ENCODE peak calls at places on chromosomes 2 and 18, in six cellular contexts. Y is GM12878, F is stomach, N is sigmoid colon, A is HCT116, W is HepG2. B is an unnamed sample.

GRCh38 chr2:46041434-46041833 is 255.8 kb upstream of the EPAS1 start:
- DNase-seq in Y (no peak), F (no peak), N (no peak), A (no peak), W (no peak), B (no peak)

GRCh38 chr2:218406949-218407703 is 7.5 kb downstream of the CTDSP1 start:
- DNase-seq in Y (peak), F (peak), N (peak), A (no peak), W (no peak), B (no peak)

GRCh38 chr2:113157108-113157896 is 16.5 kb upstream of the PSD4 start:
- DNase-seq in Y (no peak), F (peak), N (no peak), A (no peak), W (no peak), B (peak)

GRCh38 chr2:25976884-25977741 is 5.2 kb downstream of the KIF3C start:
- DNase-seq in Y (no peak), F (no peak), N (no peak), A (no peak), W (no peak), B (no peak)

GRCh38 chr2:67878743-67879142 is 184.1 kb downstream of the C1D start:
- DNase-seq in Y (no peak), F (no peak), N (no peak), A (no peak), W (no peak), B (no peak)

GRCh38 chr18:28112056-28112470 is 64.9 kb downstream of the CDH2 start:
- DNase-seq in Y (no peak), F (no peak), N (no peak), A (no peak), W (no peak), B (no peak)

GRCh38 chr2:37344453-37345361 is at the start of gene QPCT:
- DNase-seq in Y (no peak), F (peak), N (peak), A (no peak), W (no peak), B (peak)

GRCh38 chr2:145159676-145160075 is 639.8 kb upstream of the ZEB2 start:
- DNase-seq in Y (no peak), F (no peak), N (no peak), A (no peak), W (no peak), B (no peak)

GRCh38 chr18:70197042-70197441 is 8.4 kb downstream of the RTTN start:
- DNase-seq in Y (no peak), F (no peak), N (no peak), A (no peak), W (no peak), B (no peak)

GRCh38 chr2:159140070-159140774 is 146.3 kb downstream of the WDSUB1 start:
- DNase-seq in Y (no peak), F (no peak), N (no peak), A (no peak), W (no peak), B (no peak)

GRCh38 chr2:169086893-169087467 is 17.6 kb downstream of the DHRS9 start:
- DNase-seq in Y (no peak), F (no peak), N (no peak), A (no peak), W (no peak), B (no peak)

GRCh38 chr2:55003706-55004639 is 46.3 kb downstream of the RTN4 start:
- DNase-seq in Y (no peak), F (no peak), N (no peak), A (no peak), W (no peak), B (no peak)

GRCh38 chr18:396251-396555 is 104.3 kb downstream of the COLEC12 start:
- DNase-seq in Y (no peak), F (no peak), N (no peak), A (no peak), W (no peak), B (no peak)

GRCh38 chr2:203835420-203835819 is 32.2 kb upstream of the CTLA4 start:
- DNase-seq in Y (no peak), F (no peak), N (no peak), A (no peak), W (no peak), B (no peak)

GRCh38 chr18:58325521-58325908 is 281.5 kb downstream of the NEDD4L start:
- DNase-seq in Y (no peak), F (no peak), N (no peak), A (no peak), W (no peak), B (no peak)

GRCh38 chr2:103213028-103213542 is 451.3 kb downstream of the TMEM182 start:
- DNase-seq in Y (no peak), F (no peak), N (no peak), A (no peak), W (no peak), B (no peak)

GRCh38 chr2:239322414-239323086 is 78.3 kb downstream of the HDAC4 start:
- DNase-seq in Y (no peak), F (no peak), N (no peak), A (no peak), W (no peak), B (no peak)

GRCh38 chr18:4134691-4135090 is 320.4 kb downstream of the DLGAP1 start:
- DNase-seq in Y (no peak), F (no peak), N (no peak), A (no peak), W (no peak), B (no peak)

GRCh38 chr2:211748339-211748738 is 790.3 kb downstream of the ERBB4 start:
- DNase-seq in Y (no peak), F (no peak), N (no peak), A (no peak), W (no peak), B (no peak)

GRCh38 chr18:48125724-48126123 is 195.3 kb upstream of the SMAD2 start:
- DNase-seq in Y (no peak), F (peak), N (no peak), A (no peak), W (no peak), B (no peak)

GRCh38 chr2:240128608-240129144 is 7.4 kb downstream of the COPS9 start:
- DNase-seq in Y (no peak), F (no peak), N (no peak), A (no peak), W (no peak), B (no peak)

GRCh38 chr2:233387667-233388528 is 33.6 kb downstream of the DGKD start:
- DNase-seq in Y (no peak), F (peak), N (peak), A (no peak), W (peak), B (no peak)

GRCh38 chr2:130371723-130372054 is 15.8 kb downstream of the PTPN18 start:
- DNase-seq in Y (no peak), F (no peak), N (peak), A (no peak), W (no peak), B (no peak)

GRCh38 chr18:58223717-58224424 is 179.8 kb downstream of the NEDD4L start:
- DNase-seq in Y (no peak), F (peak), N (no peak), A (peak), W (peak), B (no peak)

GRCh38 chr2:218398437-218399390 is 954 bp upstream of the CTDSP1 start:
- DNase-seq in Y (no peak), F (peak), N (peak), A (peak), W (peak), B (peak)

GRCh38 chr2:214710729-214711128 is 98.8 kb downstream of the BARD1 start:
- DNase-seq in Y (no peak), F (no peak), N (no peak), A (no peak), W (no peak), B (no peak)

DNA sequence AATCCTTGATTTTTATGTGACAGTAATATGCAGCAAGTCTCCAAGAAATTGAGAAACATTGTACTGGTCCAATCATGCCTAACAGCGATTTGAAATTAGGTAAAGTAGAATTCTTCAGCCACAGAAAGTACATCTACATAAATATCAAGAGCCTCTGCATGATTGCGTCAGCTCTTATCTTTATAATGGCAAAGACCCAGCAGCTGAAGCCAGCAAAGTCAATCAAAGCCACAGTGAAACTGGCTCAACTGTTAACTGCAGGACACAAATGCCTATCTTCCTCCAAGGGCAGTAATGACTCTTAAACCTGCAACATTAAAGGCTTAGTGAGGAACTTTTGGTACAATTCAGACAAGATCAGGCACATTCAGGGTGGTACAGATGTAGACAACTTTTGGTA is 102.5 kb downstream of the BARD1 start:
- DNase-seq in Y (no peak), F (peak), N (no peak), A (no peak), W (no peak), B (no peak)
- TF ChIP-seq POLR2AphosphoS5 in Y (no peak), F (no peak), N (no peak), A (no peak), W (no peak), B (no peak)

GRCh38 chr2:85539361-85540130 is 578 bp downstream of the MAT2A start:
- DNase-seq in Y (peak), F (peak), N (peak), A (no peak), W (peak), B (no peak)
- TF ChIP-seq POLR2A in Y (peak), F (no peak), N (no peak), A (no peak), W (peak), B (no peak)

GRCh38 chr2:32947484-32948143 is 861 bp downstream of the LTBP1 start:
- DNase-seq in Y (no peak), F (peak), N (peak), A (no peak), W (no peak), B (peak)
- TF ChIP-seq POLR2AphosphoS5 in Y (no peak), F (no peak), N (peak), A (no peak), W (no peak), B (no peak)

GRCh38 chr2:231604685-231605606 is 12.3 kb downstream of the TEX44 start:
- DNase-seq in Y (peak), F (peak), N (peak), A (peak), W (peak), B (peak)

GRCh38 chr2:231602874-231603467 is 10.3 kb downstream of the TEX44 start:
- DNase-seq in Y (no peak), F (no peak), N (no peak), A (no peak), W (no peak), B (no peak)

GRCh38 chr2:231605607-231606091 is 13.0 kb downstream of the TEX44 start:
- DNase-seq in Y (no peak), F (no peak), N (peak), A (no peak), W (no peak), B (no peak)

GRCh38 chr2:231601356-231602229 is 8.9 kb downstream of the TEX44 start:
- DNase-seq in Y (no peak), F (peak), N (peak), A (peak), W (peak), B (peak)

GRCh38 chr2:231604101-231604684 is 11.5 kb downstream of the TEX44 start:
- DNase-seq in Y (no peak), F (peak), N (peak), A (no peak), W (peak), B (peak)
- TF ChIP-seq POLR2A in Y (no peak), F (no peak), N (peak), A (no peak), W (no peak), B (no peak)

GRCh38 chr2:171253900-171254447 is 93.3 kb upstream of the TLK1 start:
- DNase-seq in Y (no peak), F (no peak), N (no peak), A (no peak), W (no peak), B (no peak)
- TF ChIP-seq POLR2AphosphoS5 in Y (no peak), F (no peak), N (peak), A (no peak), W (no peak), B (no peak)

GRCh38 chr2:62175728-62176127 is 20.2 kb upstream of the B3GNT2 start:
- DNase-seq in Y (no peak), F (no peak), N (no peak), A (no peak), W (no peak), B (no peak)

GRCh38 chr2:62178741-62179271 is 17.1 kb upstream of the B3GNT2 start:
- DNase-seq in Y (no peak), F (no peak), N (no peak), A (no peak), W (no peak), B (no peak)

GRCh38 chr2:62176771-62177170 is 19.1 kb upstream of the B3GNT2 start:
- DNase-seq in Y (no peak), F (no peak), N (no peak), A (no peak), W (no peak), B (no peak)

GRCh38 chr2:62180960-62181359 is 15.0 kb upstream of the B3GNT2 start:
- DNase-seq in Y (no peak), F (no peak), N (no peak), A (no peak), W (no peak), B (no peak)

GRCh38 chr2:62177392-62178026 is 18.4 kb upstream of the B3GNT2 start:
- DNase-seq in Y (no peak), F (no peak), N (no peak), A (no peak), W (no peak), B (no peak)
- TF ChIP-seq POLR2A in Y (no peak), F (no peak), N (no peak), A (no peak), W (no peak), B (no peak)

GRCh38 chr2:120984452-120985173 is 248.9 kb downstream of the GLI2 start:
- DNase-seq in Y (no peak), F (no peak), N (peak), A (no peak), W (no peak), B (no peak)

GRCh38 chr2:120985174-120985996 is 249.7 kb downstream of the GLI2 start:
- DNase-seq in Y (no peak), F (no peak), N (peak), A (no peak), W (no peak), B (no peak)

GRCh38 chr2:120982598-120982997 is 246.9 kb downstream of the GLI2 start:
- DNase-seq in Y (no peak), F (no peak), N (no peak), A (no peak), W (no peak), B (no peak)

GRCh38 chr2:120984046-120984445 is 248.4 kb downstream of the GLI2 start:
- DNase-seq in Y (no peak), F (no peak), N (peak), A (no peak), W (no peak), B (no peak)

GRCh38 chr2:120983344-120983743 is 247.7 kb downstream of the GLI2 start:
- DNase-seq in Y (no peak), F (no peak), N (peak), A (no peak), W (no peak), B (no peak)
- TF ChIP-seq POLR2AphosphoS5 in Y (no peak), F (no peak), N (no peak), A (no peak), W (no peak), B (no peak)

GRCh38 chr18:23701544-23702064 is 12.4 kb downstream of the LAMA3 start:
- DNase-seq in Y (no peak), F (no peak), N (no peak), A (no peak), W (no peak), B (no peak)

GRCh38 chr18:23702606-23703005 is 13.4 kb downstream of the LAMA3 start:
- DNase-seq in Y (no peak), F (no peak), N (no peak), A (no peak), W (no peak), B (no peak)

GRCh38 chr18:23704806-23705205 is 15.6 kb downstream of the LAMA3 start:
- DNase-seq in Y (no peak), F (no peak), N (no peak), A (no peak), W (no peak), B (no peak)

GRCh38 chr18:23703987-23704384 is 14.7 kb downstream of the LAMA3 start:
- DNase-seq in Y (no peak), F (no peak), N (no peak), A (no peak), W (no peak), B (no peak)

DNA sequence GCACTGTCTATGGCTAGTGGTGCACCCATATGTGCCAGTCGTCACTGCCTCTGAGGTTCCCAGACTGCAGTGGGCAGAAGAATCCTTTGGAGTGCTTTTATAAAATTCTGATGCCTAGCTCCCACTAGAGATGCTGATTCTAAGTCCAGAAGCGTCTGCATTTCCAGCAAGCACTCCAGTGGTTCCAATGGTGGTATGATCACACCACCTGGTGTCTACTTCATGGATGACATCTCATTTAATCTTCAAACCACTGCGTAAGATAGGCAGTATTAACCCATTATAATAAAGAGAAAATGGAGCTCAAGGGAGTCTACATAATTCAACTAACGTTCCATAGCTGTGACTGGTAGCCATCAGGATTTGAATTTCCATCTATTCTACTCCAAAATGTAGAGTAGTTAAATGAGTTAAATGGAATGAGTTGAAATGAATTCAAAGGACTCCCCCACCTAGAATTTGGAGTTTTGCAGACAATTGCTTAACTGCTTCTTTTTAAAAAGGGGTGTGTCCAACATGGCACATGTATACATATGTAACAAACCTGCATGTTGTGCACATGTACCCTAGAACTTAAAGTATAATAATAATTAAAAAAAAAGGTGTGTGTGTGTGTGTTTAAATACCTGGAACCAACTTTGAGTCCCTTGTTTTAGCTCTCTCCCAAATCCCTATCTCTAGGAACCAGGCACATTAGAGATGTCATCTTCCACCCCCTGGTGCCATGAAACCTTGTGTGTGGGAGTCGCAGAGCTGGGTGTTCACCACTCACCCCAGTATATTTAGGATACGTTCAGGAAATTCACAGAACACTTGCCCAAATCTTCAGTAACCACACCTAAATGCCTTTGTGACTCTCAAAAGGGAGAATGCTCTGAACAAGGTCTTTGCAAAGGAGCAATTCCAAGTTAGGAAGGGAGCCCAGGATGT is 14.1 kb downstream of the LAMA3 start:
- DNase-seq in Y (no peak), F (no peak), N (no peak), A (peak), W (peak), B (no peak)
- TF ChIP-seq POLR2A in Y (no peak), F (no peak), N (no peak), A (no peak), W (no peak), B (no peak)

DNA sequence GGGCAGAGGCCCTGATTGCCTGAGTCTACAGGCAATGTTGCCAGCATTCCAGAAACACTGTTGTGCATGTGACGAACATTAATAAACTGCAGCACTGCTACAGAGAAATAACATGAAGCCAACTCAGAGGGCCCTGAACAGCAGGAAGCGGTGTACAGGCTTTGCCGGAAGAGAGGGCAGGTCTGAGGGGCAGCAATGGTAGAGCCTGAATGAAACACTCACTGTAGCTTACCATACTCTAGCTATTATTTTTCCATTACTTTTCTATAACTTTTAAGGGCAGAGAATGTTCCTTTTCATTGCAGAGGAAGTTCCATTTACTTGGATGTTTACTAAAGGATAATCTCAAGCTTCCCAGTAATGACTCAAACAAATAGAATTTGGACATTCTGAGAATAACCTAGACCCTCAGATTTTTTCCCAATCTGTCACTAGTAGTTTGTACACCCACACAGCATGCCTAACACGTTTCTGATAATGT is 150.4 kb downstream of the MTX2 start:
- DNase-seq in Y (no peak), F (no peak), N (no peak), A (no peak), W (no peak), B (no peak)
- TF ChIP-seq POLR2AphosphoS5 in Y (no peak), F (no peak), N (no peak), A (no peak), W (no peak), B (no peak)